ENCODE peak calls at places on chromosomes 7 and 10, in nine cellular contexts. G is NB4, M is PC-3, X is breast epithelium, L is endodermal cell, T is OCI-LY7, K is esophagus squamous epithelium, P is IMR-90, F is right cardiac atrium. N is an unnamed sample.

GRCh38 chr10:50385610-50386009 is 134.3 kb upstream of the ASAH2 start:
- DNase-seq in G (no peak), M (no peak), X (peak), L (no peak), T (no peak), K (no peak), P (no peak), F (peak), N (no peak)

GRCh38 chr7:43391518-43391917 is 191.4 kb upstream of the STK17A start:
- DNase-seq in G (peak), M (no peak), X (no peak), L (no peak), T (no peak), K (no peak), P (no peak), F (no peak), N (no peak)

GRCh38 chr7:55255501-55256445 is 109.4 kb upstream of the LANCL2 start:
- DNase-seq in G (peak), M (peak), X (peak), L (peak), T (peak), K (no peak), P (peak), F (peak), N (no peak)

GRCh38 chr10:79053081-79053434 is 15.7 kb upstream of the ZMIZ1 start:
- DNase-seq in G (no peak), M (no peak), X (no peak), L (no peak), T (no peak), K (no peak), P (no peak), F (no peak), N (no peak)

GRCh38 chr10:78472542-78472890 is 438.9 kb downstream of the RPS24 start:
- DNase-seq in G (no peak), M (no peak), X (no peak), L (no peak), T (no peak), K (no peak), P (no peak), F (no peak), N (no peak)

GRCh38 chr10:104259456-104259855 is 4.8 kb downstream of the GSTO1 start:
- DNase-seq in G (no peak), M (no peak), X (no peak), L (no peak), T (no peak), K (no peak), P (no peak), F (no peak), N (no peak)

GRCh38 chr10:43202657-43203490 is 64.0 kb downstream of the RASGEF1A start:
- DNase-seq in G (no peak), M (no peak), X (peak), L (peak), T (peak), K (no peak), P (no peak), F (peak), N (no peak)

GRCh38 chr10:119786117-119786769 is 60.4 kb downstream of the INPP5F start:
- DNase-seq in G (peak), M (peak), X (no peak), L (peak), T (no peak), K (no peak), P (peak), F (no peak), N (no peak)

GRCh38 chr7:158406364-158406763 is 181.3 kb downstream of the PTPRN2 start:
- DNase-seq in G (no peak), M (no peak), X (no peak), L (no peak), T (no peak), K (no peak), P (no peak), F (no peak), N (no peak)

GRCh38 chr7:131480384-131481315 is 75.8 kb downstream of the PODXL start:
- DNase-seq in G (no peak), M (peak), X (no peak), L (no peak), T (no peak), K (no peak), P (no peak), F (no peak), N (no peak)

GRCh38 chr10:95784279-95784913 is 28.4 kb downstream of the ENTPD1 start:
- DNase-seq in G (no peak), M (no peak), X (no peak), L (no peak), T (no peak), K (no peak), P (no peak), F (no peak), N (no peak)

GRCh38 chr10:11539191-11539868 is 72.1 kb downstream of the USP6NL start:
- DNase-seq in G (peak), M (peak), X (no peak), L (peak), T (no peak), K (no peak), P (peak), F (no peak), N (no peak)

GRCh38 chr10:804191-804781 is 114.8 kb upstream of the DIP2C start:
- DNase-seq in G (no peak), M (no peak), X (no peak), L (peak), T (no peak), K (no peak), P (peak), F (peak), N (no peak)

DNA sequence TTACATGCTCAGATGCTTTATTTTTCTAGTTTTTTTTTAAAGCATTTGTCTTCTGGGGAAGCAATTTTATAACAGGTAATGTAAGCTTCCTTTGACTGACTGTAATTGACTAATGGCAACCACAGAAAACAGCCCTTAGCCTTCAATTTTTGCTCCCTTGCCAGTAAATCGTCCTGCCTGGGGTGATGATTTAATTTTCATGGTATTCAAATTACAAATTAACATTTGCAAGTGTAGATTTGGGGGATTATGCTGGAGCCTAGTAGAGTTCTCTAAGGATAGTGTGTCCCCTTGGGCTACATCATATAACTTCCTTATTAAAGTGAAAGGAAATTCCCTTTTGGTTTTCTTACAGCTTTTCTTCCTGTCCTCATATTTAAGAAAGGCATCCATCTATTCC is 36.1 kb upstream of the HDAC9 start:
- DNase-seq in G (no peak), M (no peak), X (no peak), L (no peak), T (no peak), K (no peak), P (no peak), F (no peak), N (no peak)
- H3K4me3 ChIP-seq in G (no peak), M (no peak), X (no peak), L (no peak), T (no peak), K (no peak), P (no peak), F (no peak), N (no peak)

GRCh38 chr10:84704101-84704500 is 375.7 kb downstream of the CCSER2 start:
- DNase-seq in G (no peak), M (no peak), X (no peak), L (no peak), T (no peak), K (no peak), P (no peak), F (no peak), N (no peak)

GRCh38 chr10:84696610-84697009 is 368.2 kb downstream of the CCSER2 start:
- DNase-seq in G (no peak), M (no peak), X (no peak), L (no peak), T (no peak), K (no peak), P (no peak), F (no peak), N (no peak)

GRCh38 chr10:84695983-84696382 is 367.6 kb downstream of the CCSER2 start:
- DNase-seq in G (no peak), M (no peak), X (no peak), L (no peak), T (no peak), K (no peak), P (no peak), F (no peak), N (no peak)

GRCh38 chr10:84701321-84701720 is 372.9 kb downstream of the CCSER2 start:
- DNase-seq in G (no peak), M (no peak), X (no peak), L (no peak), T (no peak), K (no peak), P (no peak), F (no peak), N (no peak)

DNA sequence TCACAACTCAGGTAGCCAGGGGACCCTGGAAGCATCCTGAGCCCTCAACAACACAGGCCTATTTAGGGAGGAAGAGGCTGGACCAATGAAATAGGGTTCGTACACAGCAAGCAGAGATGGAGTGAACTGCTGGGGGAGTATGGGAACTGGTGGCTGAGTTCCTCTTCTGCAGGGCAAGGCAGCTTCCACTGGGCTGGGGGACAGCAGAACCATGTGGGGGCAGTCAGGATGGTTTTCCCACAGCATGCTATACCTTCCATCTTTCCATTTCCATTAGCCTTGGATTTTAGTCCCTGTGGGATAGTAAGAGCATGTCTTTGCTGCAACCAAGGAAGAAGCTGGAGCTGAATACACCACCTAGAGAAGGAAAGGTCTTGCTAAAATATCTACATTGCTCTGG is 370.6 kb downstream of the CCSER2 start:
- DNase-seq in G (no peak), M (no peak), X (no peak), L (no peak), T (no peak), K (no peak), P (no peak), F (no peak), N (no peak)
- H3K4me3 ChIP-seq in G (no peak), M (no peak), X (no peak), L (no peak), T (no peak), K (no peak), P (no peak), F (no peak), N (no peak)

DNA sequence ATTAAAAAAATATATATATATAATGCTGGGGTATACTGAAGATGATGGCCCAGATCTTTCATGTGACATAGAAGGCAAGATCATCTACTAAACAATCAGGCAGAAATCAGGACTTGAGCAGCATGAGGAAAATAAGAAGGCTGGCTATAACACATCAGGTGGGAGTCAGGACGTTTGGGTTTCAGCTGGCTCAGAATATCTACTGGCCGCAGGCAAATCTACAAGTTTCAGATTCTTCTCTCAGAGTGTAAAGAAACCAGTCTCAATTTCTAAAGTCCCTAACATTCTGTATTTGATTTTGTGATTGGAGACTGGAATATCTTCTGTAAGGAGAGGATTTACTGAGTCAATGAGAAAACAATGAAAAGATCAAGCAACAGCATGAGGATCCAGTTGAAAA is 37.7 kb upstream of the FAM3C start:
- DNase-seq in G (no peak), M (no peak), X (no peak), L (no peak), T (no peak), K (no peak), P (no peak), F (no peak), N (no peak)
- H3K4me3 ChIP-seq in G (no peak), M (no peak), X (no peak), L (no peak), T (no peak), K (no peak), P (no peak), F (no peak), N (no peak)

GRCh38 chr10:18332048-18332447 is 191.8 kb downstream of the CACNB2 start:
- DNase-seq in G (peak), M (no peak), X (no peak), L (no peak), T (no peak), K (no peak), P (no peak), F (no peak), N (no peak)

GRCh38 chr10:18328941-18329340 is 188.7 kb downstream of the CACNB2 start:
- DNase-seq in G (no peak), M (no peak), X (no peak), L (no peak), T (no peak), K (no peak), P (no peak), F (no peak), N (no peak)

GRCh38 chr10:18332484-18332883 is 192.3 kb downstream of the CACNB2 start:
- DNase-seq in G (no peak), M (no peak), X (no peak), L (no peak), T (no peak), K (no peak), P (no peak), F (no peak), N (no peak)

GRCh38 chr10:18334116-18334867 is 194.1 kb downstream of the CACNB2 start:
- DNase-seq in G (no peak), M (no peak), X (no peak), L (no peak), T (no peak), K (no peak), P (peak), F (no peak), N (no peak)

GRCh38 chr10:18333616-18334015 is 193.4 kb downstream of the CACNB2 start:
- DNase-seq in G (no peak), M (no peak), X (no peak), L (no peak), T (no peak), K (no peak), P (no peak), F (no peak), N (no peak)
- H3K4me3 ChIP-seq in G (no peak), M (no peak), X (peak), L (no peak), T (no peak), K (no peak), P (no peak), F (no peak), N (peak)

GRCh38 chr10:90644165-90644564 is 213.7 kb downstream of the HTR7 start:
- DNase-seq in G (no peak), M (no peak), X (no peak), L (no peak), T (no peak), K (no peak), P (no peak), F (no peak), N (no peak)

GRCh38 chr10:90642650-90643049 is 215.2 kb downstream of the HTR7 start:
- DNase-seq in G (no peak), M (no peak), X (no peak), L (no peak), T (no peak), K (no peak), P (no peak), F (no peak), N (no peak)

GRCh38 chr10:90641731-90642130 is 216.1 kb downstream of the HTR7 start:
- DNase-seq in G (no peak), M (no peak), X (no peak), L (no peak), T (no peak), K (no peak), P (no peak), F (no peak), N (no peak)

GRCh38 chr10:90642136-90642535 is 215.7 kb downstream of the HTR7 start:
- DNase-seq in G (no peak), M (peak), X (no peak), L (no peak), T (no peak), K (no peak), P (peak), F (no peak), N (no peak)
- H3K4me3 ChIP-seq in G (no peak), M (no peak), X (no peak), L (no peak), T (no peak), K (no peak), P (no peak), F (peak), N (no peak)

N was measured in ascending aorta.